ENCODE peak calls at places on chromosomes 5 and 9, in nine cellular contexts. One of them, this sample, is unnamed.
A peak's percentile ranks its signal among the peaks of the same experiment; 100 is the strongest.

GRCh38 chr5:127826011-127826410 is 122.8 kb downstream of the CCDC192 start:
- DNase-seq in astrocyte of the spinal cord: peak; percentile 60
- DNase-seq in heart right ventricle: no peak
- DNase-seq in fibroblast of pulmonary artery: no peak
- DNase-seq in skeletal muscle cell: no peak
- DNase-seq in CD4-positive, CD25-positive, alpha-beta regulatory T cell: no peak
- DNase-seq in AG04450: no peak
- DNase-seq in neuronal stem cell: no peak
- DNase-seq in lower leg skin: no peak
- DNase-seq in this sample: no peak

GRCh38 chr9:80796662-80797426 is 892.5 kb downstream of the TLE1 start:
- DNase-seq in astrocyte of the spinal cord: no peak
- DNase-seq in heart right ventricle: peak; percentile 23
- DNase-seq in fibroblast of pulmonary artery: no peak
- DNase-seq in skeletal muscle cell: peak; percentile 40
- DNase-seq in CD4-positive, CD25-positive, alpha-beta regulatory T cell: no peak
- DNase-seq in AG04450: no peak
- DNase-seq in neuronal stem cell: peak; percentile 11
- DNase-seq in lower leg skin: no peak
- DNase-seq in this sample: no peak

GRCh38 chr5:73812962-73813588 is 187.1 kb downstream of the ARHGEF28 start:
- DNase-seq in astrocyte of the spinal cord: peak; percentile 59
- DNase-seq in heart right ventricle: no peak
- DNase-seq in fibroblast of pulmonary artery: no peak
- DNase-seq in skeletal muscle cell: no peak
- DNase-seq in CD4-positive, CD25-positive, alpha-beta regulatory T cell: no peak
- DNase-seq in AG04450: no peak
- DNase-seq in neuronal stem cell: no peak
- DNase-seq in lower leg skin: peak; percentile 32
- DNase-seq in this sample: no peak

GRCh38 chr5:132099905-132100304 is 26.3 kb downstream of the CSF2 start:
- DNase-seq in astrocyte of the spinal cord: no peak
- DNase-seq in heart right ventricle: no peak
- DNase-seq in fibroblast of pulmonary artery: no peak
- DNase-seq in skeletal muscle cell: no peak
- DNase-seq in CD4-positive, CD25-positive, alpha-beta regulatory T cell: no peak
- DNase-seq in AG04450: no peak
- DNase-seq in neuronal stem cell: no peak
- DNase-seq in lower leg skin: no peak
- DNase-seq in this sample: no peak

GRCh38 chr5:111227805-111228204 is 3.6 kb downstream of the CAMK4 start:
- DNase-seq in astrocyte of the spinal cord: peak; percentile 68
- DNase-seq in heart right ventricle: no peak
- DNase-seq in fibroblast of pulmonary artery: peak; percentile 78
- DNase-seq in skeletal muscle cell: peak; percentile 4
- DNase-seq in CD4-positive, CD25-positive, alpha-beta regulatory T cell: no peak
- DNase-seq in AG04450: no peak
- DNase-seq in neuronal stem cell: no peak
- DNase-seq in lower leg skin: no peak
- DNase-seq in this sample: peak; percentile 15

GRCh38 chr9:20941177-20941690 is 90.2 kb downstream of the HACD4 start:
- DNase-seq in astrocyte of the spinal cord: peak; percentile 73
- DNase-seq in heart right ventricle: peak; percentile 51
- DNase-seq in fibroblast of pulmonary artery: peak; percentile 78
- DNase-seq in skeletal muscle cell: peak; percentile 2
- DNase-seq in CD4-positive, CD25-positive, alpha-beta regulatory T cell: peak; percentile 68
- DNase-seq in AG04450: peak; percentile 36
- DNase-seq in neuronal stem cell: peak; percentile 70
- DNase-seq in lower leg skin: peak; percentile 32
- DNase-seq in this sample: peak; percentile 61

GRCh38 chr9:96061293-96061987 is 185.9 kb downstream of the ERCC6L2 start:
- DNase-seq in astrocyte of the spinal cord: peak; percentile 41
- DNase-seq in heart right ventricle: peak; percentile 43
- DNase-seq in fibroblast of pulmonary artery: peak; percentile 65
- DNase-seq in skeletal muscle cell: peak; percentile 13
- DNase-seq in CD4-positive, CD25-positive, alpha-beta regulatory T cell: peak; percentile 51
- DNase-seq in AG04450: no peak
- DNase-seq in neuronal stem cell: no peak
- DNase-seq in lower leg skin: no peak
- DNase-seq in this sample: no peak

GRCh38 chr5:109601736-109602135 is 88.0 kb upstream of the MAN2A1 start:
- DNase-seq in astrocyte of the spinal cord: no peak
- DNase-seq in heart right ventricle: no peak
- DNase-seq in fibroblast of pulmonary artery: no peak
- DNase-seq in skeletal muscle cell: no peak
- DNase-seq in CD4-positive, CD25-positive, alpha-beta regulatory T cell: no peak
- DNase-seq in AG04450: no peak
- DNase-seq in neuronal stem cell: no peak
- DNase-seq in lower leg skin: no peak
- DNase-seq in this sample: no peak

GRCh38 chr9:86605303-86605702 is 251.1 kb upstream of the TUT7 start:
- DNase-seq in astrocyte of the spinal cord: no peak
- DNase-seq in heart right ventricle: no peak
- DNase-seq in fibroblast of pulmonary artery: no peak
- DNase-seq in skeletal muscle cell: no peak
- DNase-seq in CD4-positive, CD25-positive, alpha-beta regulatory T cell: no peak
- DNase-seq in AG04450: no peak
- DNase-seq in neuronal stem cell: no peak
- DNase-seq in lower leg skin: no peak
- DNase-seq in this sample: no peak

GRCh38 chr9:2180171-2180570 is 165.0 kb downstream of the SMARCA2 start:
- DNase-seq in astrocyte of the spinal cord: no peak
- DNase-seq in heart right ventricle: no peak
- DNase-seq in fibroblast of pulmonary artery: no peak
- DNase-seq in skeletal muscle cell: no peak
- DNase-seq in CD4-positive, CD25-positive, alpha-beta regulatory T cell: no peak
- DNase-seq in AG04450: no peak
- DNase-seq in neuronal stem cell: no peak
- DNase-seq in lower leg skin: no peak
- DNase-seq in this sample: no peak

GRCh38 chr5:72355706-72356299 is 35.6 kb downstream of the PTCD2 start:
- DNase-seq in astrocyte of the spinal cord: peak; percentile 31
- DNase-seq in heart right ventricle: no peak
- DNase-seq in fibroblast of pulmonary artery: peak; percentile 64
- DNase-seq in skeletal muscle cell: no peak
- DNase-seq in CD4-positive, CD25-positive, alpha-beta regulatory T cell: no peak
- DNase-seq in AG04450: no peak
- DNase-seq in neuronal stem cell: peak; percentile 15
- DNase-seq in lower leg skin: no peak
- DNase-seq in this sample: no peak

GRCh38 chr5:9198399-9198798 is 347.5 kb downstream of the SEMA5A start:
- DNase-seq in astrocyte of the spinal cord: peak; percentile 46
- DNase-seq in heart right ventricle: no peak
- DNase-seq in fibroblast of pulmonary artery: peak; percentile 53
- DNase-seq in skeletal muscle cell: no peak
- DNase-seq in CD4-positive, CD25-positive, alpha-beta regulatory T cell: no peak
- DNase-seq in AG04450: no peak
- DNase-seq in neuronal stem cell: no peak
- DNase-seq in lower leg skin: no peak
- DNase-seq in this sample: no peak

DNA sequence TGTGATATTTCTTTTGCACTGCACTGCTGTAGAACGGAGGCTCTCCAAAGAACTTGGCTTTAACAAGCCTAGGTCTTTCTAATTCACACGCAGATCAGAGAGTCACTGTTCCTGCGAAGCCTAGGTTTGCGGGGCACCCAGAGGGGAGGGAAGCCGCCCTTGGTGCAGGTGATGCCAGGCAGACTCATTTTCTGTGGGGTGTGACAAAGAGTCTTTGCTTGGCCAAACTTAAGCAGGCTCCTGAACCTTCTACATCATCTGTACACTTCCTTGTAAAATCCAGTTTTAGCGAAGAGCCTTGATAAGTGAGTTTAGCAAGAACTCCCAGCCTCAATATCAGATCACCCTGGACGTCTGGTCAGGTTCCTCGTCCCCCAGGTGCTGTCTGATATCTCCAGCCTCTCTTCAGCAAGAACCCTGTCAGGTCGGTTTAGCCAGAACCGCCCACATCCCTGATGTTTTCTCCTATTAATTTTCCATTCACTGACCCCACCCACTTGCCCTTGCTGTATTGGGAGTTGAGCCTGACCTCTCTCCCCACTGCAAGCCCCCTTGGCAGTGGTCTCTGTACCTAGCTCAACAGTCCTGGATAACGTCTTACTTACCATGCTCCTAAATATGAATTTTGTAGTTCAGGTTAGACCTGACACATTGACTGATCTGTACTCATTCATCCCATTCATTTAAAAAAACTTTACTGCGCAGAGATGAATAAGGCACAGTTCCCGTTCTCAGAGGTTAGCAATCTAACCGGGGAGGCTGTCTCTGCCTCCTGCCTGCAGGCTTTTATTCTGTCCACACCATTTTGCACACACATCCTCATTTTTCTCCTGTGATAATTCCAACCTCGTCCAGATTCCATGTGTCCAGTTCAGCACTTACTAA is 880 bp upstream of the UBAC1 start:
- DNase-seq in astrocyte of the spinal cord: no peak
- DNase-seq in heart right ventricle: no peak
- DNase-seq in fibroblast of pulmonary artery: no peak
- DNase-seq in skeletal muscle cell: no peak
- DNase-seq in CD4-positive, CD25-positive, alpha-beta regulatory T cell: no peak
- DNase-seq in AG04450: no peak
- DNase-seq in neuronal stem cell: no peak
- DNase-seq in lower leg skin: no peak
- DNase-seq in this sample: no peak
- H3K4me3 ChIP-seq in astrocyte of the spinal cord: no peak overlapping the region
- H3K4me3 ChIP-seq in heart right ventricle: peak overlapping the region; percentile 21
- H3K4me3 ChIP-seq in fibroblast of pulmonary artery: no peak overlapping the region
- H3K4me3 ChIP-seq in skeletal muscle cell: no peak overlapping the region
- H3K4me3 ChIP-seq in CD4-positive, CD25-positive, alpha-beta regulatory T cell: peak overlapping the region; percentile 60
- H3K4me3 ChIP-seq in AG04450: no peak overlapping the region
- H3K4me3 ChIP-seq in neuronal stem cell: peak overlapping the region; percentile 91
- H3K4me3 ChIP-seq in lower leg skin: no peak overlapping the region
- H3K4me3 ChIP-seq in this sample: peak overlapping the region; percentile 30

GRCh38 chr5:32586251-32586642 is 890 bp downstream of the SUB1 start:
- DNase-seq in astrocyte of the spinal cord: no peak
- DNase-seq in heart right ventricle: no peak
- DNase-seq in fibroblast of pulmonary artery: no peak
- DNase-seq in skeletal muscle cell: no peak
- DNase-seq in CD4-positive, CD25-positive, alpha-beta regulatory T cell: no peak
- DNase-seq in AG04450: no peak
- DNase-seq in neuronal stem cell: no peak
- DNase-seq in lower leg skin: no peak
- DNase-seq in this sample: no peak

GRCh38 chr5:32583582-32584232 is 1.6 kb upstream of the SUB1 start:
- DNase-seq in astrocyte of the spinal cord: no peak
- DNase-seq in heart right ventricle: no peak
- DNase-seq in fibroblast of pulmonary artery: no peak
- DNase-seq in skeletal muscle cell: no peak
- DNase-seq in CD4-positive, CD25-positive, alpha-beta regulatory T cell: no peak
- DNase-seq in AG04450: no peak
- DNase-seq in neuronal stem cell: no peak
- DNase-seq in lower leg skin: no peak
- DNase-seq in this sample: no peak

GRCh38 chr5:32585446-32586250 is at the start of gene SUB1:
- DNase-seq in astrocyte of the spinal cord: peak; percentile 93
- DNase-seq in heart right ventricle: peak; percentile 93
- DNase-seq in fibroblast of pulmonary artery: peak; percentile 93
- DNase-seq in skeletal muscle cell: peak; percentile 73
- DNase-seq in CD4-positive, CD25-positive, alpha-beta regulatory T cell: peak; percentile 93
- DNase-seq in AG04450: peak; percentile 70
- DNase-seq in neuronal stem cell: peak; percentile 86
- DNase-seq in lower leg skin: peak; percentile 83
- DNase-seq in this sample: peak; percentile 67

GRCh38 chr5:32585122-32585445 is 273 bp upstream of the SUB1 start:
- DNase-seq in astrocyte of the spinal cord: no peak
- DNase-seq in heart right ventricle: no peak
- DNase-seq in fibroblast of pulmonary artery: no peak
- DNase-seq in skeletal muscle cell: no peak
- DNase-seq in CD4-positive, CD25-positive, alpha-beta regulatory T cell: no peak
- DNase-seq in AG04450: no peak
- DNase-seq in neuronal stem cell: no peak
- DNase-seq in lower leg skin: no peak
- DNase-seq in this sample: no peak

GRCh38 chr5:32584651-32585050 is 706 bp upstream of the SUB1 start:
- DNase-seq in astrocyte of the spinal cord: no peak
- DNase-seq in heart right ventricle: no peak
- DNase-seq in fibroblast of pulmonary artery: no peak
- DNase-seq in skeletal muscle cell: no peak
- DNase-seq in CD4-positive, CD25-positive, alpha-beta regulatory T cell: no peak
- DNase-seq in AG04450: no peak
- DNase-seq in neuronal stem cell: no peak
- DNase-seq in lower leg skin: no peak
- DNase-seq in this sample: no peak
- H3K4me3 ChIP-seq in astrocyte of the spinal cord: no peak overlapping the region
- H3K4me3 ChIP-seq in heart right ventricle: no peak overlapping the region
- H3K4me3 ChIP-seq in fibroblast of pulmonary artery: no peak overlapping the region
- H3K4me3 ChIP-seq in skeletal muscle cell: no peak overlapping the region
- H3K4me3 ChIP-seq in CD4-positive, CD25-positive, alpha-beta regulatory T cell: peak overlapping the region; percentile 80
- H3K4me3 ChIP-seq in AG04450: no peak overlapping the region
- H3K4me3 ChIP-seq in neuronal stem cell: no peak overlapping the region
- H3K4me3 ChIP-seq in lower leg skin: no peak overlapping the region
- H3K4me3 ChIP-seq in this sample: no peak overlapping the region

GRCh38 chr5:172415615-172416275 is 38.6 kb downstream of the SH3PXD2B start:
- DNase-seq in astrocyte of the spinal cord: no peak
- DNase-seq in heart right ventricle: no peak
- DNase-seq in fibroblast of pulmonary artery: no peak
- DNase-seq in skeletal muscle cell: no peak
- DNase-seq in CD4-positive, CD25-positive, alpha-beta regulatory T cell: no peak
- DNase-seq in AG04450: no peak
- DNase-seq in neuronal stem cell: no peak
- DNase-seq in lower leg skin: no peak
- DNase-seq in this sample: no peak

GRCh38 chr5:172417130-172417802 is 37.1 kb downstream of the SH3PXD2B start:
- DNase-seq in astrocyte of the spinal cord: no peak
- DNase-seq in heart right ventricle: no peak
- DNase-seq in fibroblast of pulmonary artery: no peak
- DNase-seq in skeletal muscle cell: no peak
- DNase-seq in CD4-positive, CD25-positive, alpha-beta regulatory T cell: no peak
- DNase-seq in AG04450: no peak
- DNase-seq in neuronal stem cell: no peak
- DNase-seq in lower leg skin: no peak
- DNase-seq in this sample: no peak

GRCh38 chr5:172420215-172420934 is 34.0 kb downstream of the SH3PXD2B start:
- DNase-seq in astrocyte of the spinal cord: peak; percentile 86
- DNase-seq in heart right ventricle: peak; percentile 65
- DNase-seq in fibroblast of pulmonary artery: peak; percentile 98
- DNase-seq in skeletal muscle cell: peak; percentile 91
- DNase-seq in CD4-positive, CD25-positive, alpha-beta regulatory T cell: peak; percentile 2
- DNase-seq in AG04450: peak; percentile 61
- DNase-seq in neuronal stem cell: no peak
- DNase-seq in lower leg skin: peak; percentile 94
- DNase-seq in this sample: no peak

GRCh38 chr5:172418847-172419810 is 35.2 kb downstream of the SH3PXD2B start:
- DNase-seq in astrocyte of the spinal cord: no peak
- DNase-seq in heart right ventricle: peak; percentile 53
- DNase-seq in fibroblast of pulmonary artery: no peak
- DNase-seq in skeletal muscle cell: no peak
- DNase-seq in CD4-positive, CD25-positive, alpha-beta regulatory T cell: no peak
- DNase-seq in AG04450: no peak
- DNase-seq in neuronal stem cell: no peak
- DNase-seq in lower leg skin: no peak
- DNase-seq in this sample: no peak

GRCh38 chr5:172417983-172418630 is 36.2 kb downstream of the SH3PXD2B start:
- DNase-seq in astrocyte of the spinal cord: peak; percentile 97
- DNase-seq in heart right ventricle: peak; percentile 94
- DNase-seq in fibroblast of pulmonary artery: peak; percentile 100
- DNase-seq in skeletal muscle cell: peak; percentile 97
- DNase-seq in CD4-positive, CD25-positive, alpha-beta regulatory T cell: no peak
- DNase-seq in AG04450: peak; percentile 85
- DNase-seq in neuronal stem cell: no peak
- DNase-seq in lower leg skin: peak; percentile 97
- DNase-seq in this sample: no peak
- H3K4me3 ChIP-seq in astrocyte of the spinal cord: no peak overlapping the region
- H3K4me3 ChIP-seq in heart right ventricle: no peak overlapping the region
- H3K4me3 ChIP-seq in fibroblast of pulmonary artery: no peak overlapping the region
- H3K4me3 ChIP-seq in skeletal muscle cell: no peak overlapping the region
- H3K4me3 ChIP-seq in CD4-positive, CD25-positive, alpha-beta regulatory T cell: no peak overlapping the region
- H3K4me3 ChIP-seq in AG04450: no peak overlapping the region
- H3K4me3 ChIP-seq in neuronal stem cell: no peak overlapping the region
- H3K4me3 ChIP-seq in lower leg skin: no peak overlapping the region
- H3K4me3 ChIP-seq in this sample: no peak overlapping the region

GRCh38 chr5:2742921-2743679 is 8.4 kb downstream of the IRX2 start:
- DNase-seq in astrocyte of the spinal cord: peak; percentile 18
- DNase-seq in heart right ventricle: no peak
- DNase-seq in fibroblast of pulmonary artery: no peak
- DNase-seq in skeletal muscle cell: no peak
- DNase-seq in CD4-positive, CD25-positive, alpha-beta regulatory T cell: no peak
- DNase-seq in AG04450: no peak
- DNase-seq in neuronal stem cell: no peak
- DNase-seq in lower leg skin: peak; percentile 13
- DNase-seq in this sample: no peak
- H3K4me3 ChIP-seq in astrocyte of the spinal cord: no peak overlapping the region
- H3K4me3 ChIP-seq in heart right ventricle: no peak overlapping the region
- H3K4me3 ChIP-seq in fibroblast of pulmonary artery: no peak overlapping the region
- H3K4me3 ChIP-seq in skeletal muscle cell: no peak overlapping the region
- H3K4me3 ChIP-seq in CD4-positive, CD25-positive, alpha-beta regulatory T cell: no peak overlapping the region
- H3K4me3 ChIP-seq in AG04450: no peak overlapping the region
- H3K4me3 ChIP-seq in neuronal stem cell: no peak overlapping the region
- H3K4me3 ChIP-seq in lower leg skin: no peak overlapping the region
- H3K4me3 ChIP-seq in this sample: no peak overlapping the region